ENCODE peak calls at places on chromosomes 6 and 20, in six cellular contexts. C, Z, G, Q, E and D are unnamed samples.

GRCh38 chr20:57651977-57652864 is 32.0 kb upstream of the ZBP1 start:
- DNase-seq in C (no peak), E (no peak), Z (no peak), Q (no peak), G (peak), D (peak)

GRCh38 chr20:58051367-58051766 is 177.1 kb downstream of the ANKRD60 start:
- DNase-seq in E (no peak), C (no peak), Z (no peak), Q (no peak), G (no peak), D (no peak)

GRCh38 chr6:169096326-169096882 is 157.2 kb downstream of the THBS2 start:
- DNase-seq in G (no peak), C (no peak), Q (no peak), Z (no peak), E (no peak), D (no peak)

GRCh38 chr20:7798176-7798575 is 142.1 kb downstream of the HAO1 start:
- DNase-seq in C (no peak), Z (no peak), Q (no peak), E (no peak), G (no peak), D (no peak)

GRCh38 chr20:62356143-62356947 is 10.8 kb downstream of the LAMA5 start:
- DNase-seq in Q (no peak), Z (no peak), E (no peak), C (no peak), G (peak), D (no peak)

GRCh38 chr6:30067460-30068139 is 602 bp downstream of the PPP1R11 start:
- DNase-seq in G (no peak), C (no peak), Z (no peak), Q (no peak), E (no peak), D (no peak)

GRCh38 chr20:36281785-36282380 is 24.3 kb upstream of the DLGAP4 start:
- DNase-seq in E (no peak), Q (no peak), G (no peak), C (no peak), Z (no peak), D (no peak)

GRCh38 chr6:85747654-85748053 is 105.0 kb upstream of the SYNCRIP start:
- DNase-seq in G (no peak), E (no peak), Z (peak), C (no peak), Q (peak), D (no peak)

GRCh38 chr20:57162253-57162652 is 104.2 kb downstream of the BMP7 start:
- DNase-seq in Z (no peak), G (no peak), E (no peak), C (no peak), Q (no peak), D (no peak)

GRCh38 chr6:111817451-111818146 is 55.7 kb downstream of the FYN start:
- DNase-seq in Z (no peak), G (no peak), E (no peak), C (no peak), Q (no peak), D (no peak)

GRCh38 chr20:40481337-40481736 is 207.7 kb downstream of the MAFB start:
- DNase-seq in Z (no peak), Q (no peak), C (no peak), E (no peak), G (no peak), D (no peak)

GRCh38 chr20:21179796-21180195 is 53.9 kb downstream of the KIZ start:
- DNase-seq in E (no peak), Z (no peak), C (no peak), G (no peak), Q (no peak), D (no peak)

GRCh38 chr6:15464211-15464725 is 198.6 kb downstream of the DTNBP1 start:
- DNase-seq in Z (no peak), Q (no peak), C (peak), G (no peak), E (peak), D (peak)

GRCh38 chr6:22343864-22344263 is 47.0 kb upstream of the PRL start:
- DNase-seq in E (no peak), Q (no peak), G (no peak), C (no peak), Z (no peak), D (no peak)
- TF ChIP-seq CTCF in E (no peak), Q (no peak), G (no peak), C (no peak), Z (no peak), D (no peak)

GRCh38 chr20:63782051-63782471 is 42.5 kb downstream of the SLC2A4RG start:
- DNase-seq in Z (no peak), G (no peak), C (no peak), E (no peak), Q (no peak), D (no peak)
- TF ChIP-seq CTCF in Z (no peak), G (no peak), C (no peak), E (no peak), Q (no peak), D (no peak)

DNA sequence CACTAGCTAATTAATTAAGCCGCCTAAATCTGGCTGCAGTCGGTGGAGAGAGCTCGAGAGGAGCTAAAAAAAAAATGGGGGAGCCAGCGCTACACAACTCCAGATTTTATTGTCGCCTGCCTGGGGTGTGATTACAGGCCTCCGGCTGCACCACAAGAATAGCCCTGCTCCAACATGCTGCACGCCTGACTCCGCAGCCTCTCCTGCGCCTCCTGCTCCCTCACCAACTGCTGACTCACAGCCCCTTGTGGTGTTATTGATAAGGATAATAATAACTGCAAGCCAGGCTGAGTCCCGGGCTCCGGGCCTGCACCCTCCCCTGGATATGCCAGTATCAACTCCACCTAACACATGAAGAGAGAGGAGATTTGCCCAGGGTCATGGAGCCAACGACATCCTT is 16.8 kb downstream of the SIRPA start:
- DNase-seq in E (no peak), G (no peak), Q (no peak), C (no peak), Z (no peak), D (no peak)
- TF ChIP-seq CTCF in E (no peak), G (no peak), Q (no peak), C (no peak), Z (no peak), D (no peak)

GRCh38 chr6:73985891-73986290 is 289.9 kb downstream of the CD109 start:
- DNase-seq in Q (no peak), E (no peak), G (no peak), Z (peak), C (no peak), D (no peak)
- TF ChIP-seq CTCF in Q (no peak), E (no peak), G (no peak), Z (peak), C (no peak), D (no peak)

GRCh38 chr6:110392727-110393126 is 22.6 kb downstream of the DDO start:
- DNase-seq in E (no peak), G (no peak), C (no peak), Z (no peak), Q (no peak), D (no peak)
- TF ChIP-seq CTCF in E (no peak), G (no peak), C (no peak), Z (no peak), Q (no peak), D (no peak)